ENCODE peak calls at places on chromosomes 11 and 22, in five cellular contexts. W is sigmoid colon; V is stimulated activated CD8-positive, alpha-beta memory T cell treated with anti-CD3 and anti-CD28 coated beads, Interleukin-15, amount 100 ng/mL, for 24 hours; P is memory B cell; R is NCI-H460. U is an unnamed sample.
A peak's percentile ranks its signal among the peaks of the same experiment; 100 is the strongest.

GRCh38 chr11:11312738-11313137 is 40.3 kb downstream of the CSNK2A3 start:
- DNase-seq in P (no peak), R (no peak), V (no peak), W (no peak), U (no peak)

GRCh38 chr22:46776486-46776826 is 14.0 kb downstream of the TBC1D22A start:
- DNase-seq in R (no peak), P (no peak), V (no peak), W (no peak), U (no peak)

GRCh38 chr22:46364341-46365165 is 29.0 kb downstream of the TRMU start:
- DNase-seq in P (no peak), V (no peak), R (no peak), W (no peak), U (no peak)

GRCh38 chr11:64570341-64570740 is 20.7 kb upstream of the SLC22A12 start:
- DNase-seq in P (no peak), W (no peak), V (no peak), R (no peak), U (no peak)

GRCh38 chr22:37842015-37842793 is 1.9 kb downstream of the ANKRD54 start:
- DNase-seq in P (no peak), V (no peak), W (no peak), R (no peak), U (no peak)

GRCh38 chr11:697811-698311 is 2.2 kb downstream of the TMEM80 start:
- DNase-seq in P (no peak), W (no peak), V (no peak), R (no peak), U (no peak)

GRCh38 chr11:83063073-83063754 is 8.5 kb downstream of the RAB30 start:
- DNase-seq in V (no peak), R (no peak), W (no peak), P (peak; percentile 74), U (peak; percentile 62)

GRCh38 chr11:114846040-114846791 is 167.9 kb downstream of the NXPE2 start:
- DNase-seq in P (no peak), V (no peak), R (no peak), W (no peak), U (no peak)

GRCh38 chr11:16938061-16938460 is 76.2 kb downstream of the PLEKHA7 start:
- DNase-seq in P (no peak), R (no peak), W (no peak), V (no peak), U (no peak)

GRCh38 chr22:45502215-45503070 is at the start of gene FBLN1:
- DNase-seq in V (no peak), R (peak; percentile 1), W (no peak), P (no peak), U (no peak)

GRCh38 chr22:48536691-48537591 is 1290.7 kb downstream of the BRD1 start:
- DNase-seq in W (peak; percentile 86), R (no peak), V (no peak), P (no peak), U (no peak)

GRCh38 chr22:48925450-48925849 is 902.2 kb downstream of the BRD1 start:
- DNase-seq in P (no peak), V (no peak), W (peak; percentile 1), R (no peak), U (no peak)

GRCh38 chr11:91396243-91397133 is 828.1 kb upstream of the FAT3 start:
- DNase-seq in V (no peak), R (no peak), P (no peak), W (no peak), U (no peak)

GRCh38 chr22:24542641-24543040 is 12.3 kb downstream of the GUCD1 start:
- DNase-seq in W (no peak), R (no peak), P (no peak), V (no peak), U (no peak)

GRCh38 chr11:65180877-65181568 is 705 bp upstream of the CAPN1 start:
- DNase-seq in R (peak; percentile 29), P (peak; percentile 68), V (no peak), W (peak; percentile 82), U (no peak)

GRCh38 chr11:8273281-8273680 is 9.6 kb upstream of the LMO1 start:
- DNase-seq in W (no peak), R (no peak), V (no peak), P (no peak), U (no peak)

GRCh38 chr11:96263361-96263763 is 79.6 kb downstream of the MAML2 start:
- DNase-seq in W (no peak), R (no peak), P (no peak), V (no peak), U (no peak)

GRCh38 chr11:32447252-32447651 is 11.9 kb upstream of the WT1 start:
- DNase-seq in V (no peak), W (no peak), R (no peak), P (no peak), U (no peak)

GRCh38 chr11:67022961-67023956 is at the start of gene SYT12:
- DNase-seq in W (no peak), R (no peak), P (no peak), V (no peak), U (no peak)